ENCODE peak calls at places on chromosomes 7 and 10, in six cellular contexts. N, I, D, J, U and L are unnamed samples.

GRCh38 chr7:405489-406211 is 114.0 kb downstream of the PDGFA start:
- DNase-seq in N (no peak), I (no peak), D (peak; percentile 43), J (no peak), U (no peak), L (no peak)

GRCh38 chr7:70215491-70215890 is 617.2 kb downstream of the AUTS2 start:
- DNase-seq in N (no peak), I (no peak), D (no peak), J (no peak), U (no peak), L (no peak)

GRCh38 chr10:98404571-98405396 is 10.2 kb downstream of the PYROXD2 start:
- DNase-seq in N (no peak), I (no peak), D (no peak), J (no peak), U (peak; percentile 33), L (no peak)

GRCh38 chr7:34672430-34672829 is 14.4 kb downstream of the NPSR1 start:
- DNase-seq in N (no peak), I (no peak), D (no peak), J (no peak), U (peak; percentile 33), L (no peak)

GRCh38 chr7:659996-660395 is 66.5 kb upstream of the DNAAF5 start:
- DNase-seq in N (no peak), I (no peak), D (no peak), J (no peak), U (no peak), L (no peak)

GRCh38 chr10:84801156-84801555 is 472.8 kb downstream of the CCSER2 start:
- DNase-seq in N (no peak), I (no peak), D (no peak), J (no peak), U (no peak), L (no peak)

GRCh38 chr10:3828404-3829192 is 43.6 kb upstream of the KLF6 start:
- DNase-seq in N (no peak), I (peak; percentile 65), D (no peak), J (peak; percentile 61), U (peak; percentile 84), L (no peak)

GRCh38 chr10:5814110-5815107 is 1.2 kb upstream of the GDI2 start:
- DNase-seq in N (no peak), I (no peak), D (no peak), J (no peak), U (peak; percentile 21), L (no peak)

GRCh38 chr10:59872892-59873463 is 33.4 kb downstream of the CCDC6 start:
- DNase-seq in N (no peak), I (no peak), D (no peak), J (peak; percentile 95), U (peak; percentile 97), L (no peak)

GRCh38 chr10:17730667-17731066 is 21.3 kb upstream of the TMEM236 start:
- DNase-seq in N (no peak), I (no peak), D (no peak), J (no peak), U (peak; percentile 37), L (no peak)